ENCODE peak calls at places on chromosomes 12 and 14, in ten cellular contexts. N, A, U, S, X, Z, D, E, H and V are unnamed samples.

GRCh38 chr14:41830679-41831078 is 224.0 kb downstream of the LRFN5 start:
- DNase-seq in Z (no peak), S (no peak), D (no peak), X (no peak), E (no peak), U (peak), N (no peak), H (no peak), A (no peak), V (no peak)

GRCh38 chr12:1003600-1004271 is 12.7 kb downstream of the ERC1 start:
- DNase-seq in X (no peak), E (no peak), S (no peak), D (no peak), A (no peak), Z (no peak), U (no peak), H (no peak), N (no peak), V (no peak)

GRCh38 chr14:81400202-81400678 is at the start of gene STON2:
- DNase-seq in H (no peak), A (no peak), E (peak), U (no peak), N (peak), Z (no peak), S (no peak), D (no peak), X (no peak), V (peak)

GRCh38 chr14:25371053-25371452 is 321.1 kb upstream of the STXBP6 start:
- DNase-seq in A (no peak), X (no peak), D (no peak), Z (no peak), S (no peak), H (no peak), E (peak), N (no peak), U (no peak), V (no peak)

GRCh38 chr14:60655898-60656754 is 6.8 kb upstream of the SIX1 start:
- DNase-seq in N (no peak), D (no peak), E (no peak), X (no peak), A (no peak), Z (no peak), U (no peak), H (no peak), S (no peak), V (no peak)

GRCh38 chr14:28759056-28759657 is 7.4 kb upstream of the FOXG1 start:
- DNase-seq in E (no peak), Z (peak), N (no peak), S (no peak), U (no peak), H (no peak), X (no peak), A (no peak), D (no peak), V (no peak)

GRCh38 chr12:25433581-25434325 is 119.3 kb downstream of the LMNTD1 start:
- DNase-seq in E (peak), H (no peak), Z (no peak), X (no peak), S (no peak), D (no peak), A (no peak), U (peak), N (no peak), V (no peak)

GRCh38 chr12:112537710-112538396 is 119.1 kb downstream of the PTPN11 start:
- DNase-seq in E (peak), S (no peak), Z (no peak), H (no peak), A (no peak), N (peak), X (peak), D (no peak), U (peak), V (peak)

GRCh38 chr14:68164723-68165122 is 345.1 kb downstream of the RAD51B start:
- DNase-seq in D (no peak), S (no peak), H (no peak), Z (no peak), N (no peak), E (no peak), A (peak), X (no peak), U (no peak), V (no peak)

GRCh38 chr12:68319988-68320623 is 12.1 kb downstream of the MDM1 start:
- DNase-seq in Z (no peak), N (no peak), D (no peak), U (peak), X (peak), A (no peak), E (no peak), H (no peak), S (no peak), V (no peak)

GRCh38 chr12:97148941-97149559 is 242.0 kb downstream of the NEDD1 start:
- DNase-seq in A (no peak), E (peak), N (no peak), Z (no peak), S (peak), H (peak), U (peak), X (no peak), D (peak), V (peak)

GRCh38 chr12:75975692-75976091 is 55.9 kb downstream of the PHLDA1 start:
- DNase-seq in U (no peak), D (no peak), N (no peak), H (no peak), S (no peak), A (no peak), E (no peak), X (no peak), Z (no peak), V (no peak)

GRCh38 chr14:103118019-103118662 is 5.1 kb upstream of the TNFAIP2 start:
- DNase-seq in D (peak), A (no peak), N (no peak), H (no peak), U (no peak), S (no peak), X (no peak), E (peak), Z (no peak), V (no peak)

GRCh38 chr14:100239840-100240724 is 1.1 kb downstream of the YY1 start:
- DNase-seq in A (peak), E (peak), U (peak), D (peak), H (peak), Z (peak), S (peak), X (peak), N (peak), V (peak)

GRCh38 chr12:52262286-52262685 is 12.2 kb upstream of the KRT86 start:
- DNase-seq in H (no peak), X (no peak), U (no peak), Z (no peak), S (no peak), D (no peak), N (no peak), E (no peak), A (no peak), V (no peak)

GRCh38 chr12:31406345-31406744 is 80.4 kb upstream of the SINHCAF start:
- DNase-seq in N (no peak), A (no peak), H (no peak), Z (no peak), U (peak), E (no peak), D (no peak), X (no peak), S (no peak), V (no peak)

GRCh38 chr14:64919618-64920017 is 5.4 kb downstream of the CHURC1 start:
- DNase-seq in U (no peak), N (no peak), H (no peak), X (no peak), A (no peak), D (peak), E (peak), Z (no peak), S (no peak), V (no peak)

GRCh38 chr12:460301-461230 is 827 bp downstream of the B4GALNT3 start:
- DNase-seq in N (no peak), E (peak), A (no peak), S (no peak), U (no peak), Z (no peak), X (peak), H (peak), D (no peak), V (no peak)

GRCh38 chr14:92556863-92557543 is 43.4 kb downstream of the RIN3 start:
- DNase-seq in E (no peak), N (no peak), Z (no peak), U (no peak), X (no peak), H (no peak), D (no peak), S (no peak), A (no peak), V (no peak)

GRCh38 chr14:65168840-65169239 is 66.5 kb upstream of the MAX start:
- DNase-seq in A (no peak), D (no peak), N (no peak), U (peak), X (no peak), E (no peak), Z (no peak), H (no peak), S (no peak), V (no peak)

GRCh38 chr14:105364100-105364708 is 34.1 kb upstream of the TEX22 start:
- DNase-seq in S (no peak), U (peak), A (no peak), D (no peak), E (peak), H (peak), X (peak), N (no peak), Z (no peak), V (peak)

GRCh38 chr14:25411933-25412757 is 362.2 kb upstream of the STXBP6 start:
- DNase-seq in A (no peak), D (no peak), U (peak), E (peak), Z (peak), S (no peak), H (no peak), X (no peak), N (no peak), V (no peak)

GRCh38 chr12:46526231-46526630 is 153.7 kb upstream of the SLC38A2 start:
- DNase-seq in A (no peak), X (no peak), S (no peak), E (no peak), N (no peak), H (no peak), D (no peak), U (no peak), Z (no peak), V (no peak)

GRCh38 chr12:65640489-65640901 is 183.8 kb upstream of the HMGA2 start:
- DNase-seq in A (no peak), Z (no peak), U (peak), E (no peak), H (no peak), S (no peak), N (no peak), X (no peak), D (no peak), V (peak)

GRCh38 chr12:104134882-104135281 is 3.1 kb downstream of the NFYB start:
- DNase-seq in Z (no peak), X (no peak), N (no peak), S (no peak), U (no peak), E (no peak), D (no peak), H (no peak), A (no peak), V (no peak)

GRCh38 chr12:104386461-104386860 is 70.3 kb upstream of the CHST11 start:
- DNase-seq in X (no peak), S (no peak), N (no peak), D (peak), Z (no peak), H (no peak), U (no peak), E (no peak), A (no peak), V (no peak)

GRCh38 chr14:66140213-66140918 is 345.8 kb upstream of the CCDC196 start:
- DNase-seq in U (no peak), E (no peak), S (no peak), Z (no peak), A (no peak), N (no peak), D (no peak), H (no peak), X (no peak), V (no peak)

GRCh38 chr12:91555981-91556380 is 373.4 kb upstream of the DCN start:
- DNase-seq in N (no peak), A (no peak), U (no peak), X (no peak), E (no peak), D (no peak), S (no peak), H (no peak), Z (no peak), V (no peak)

GRCh38 chr14:96256420-96256819 is 410 bp downstream of the BDKRB1 start:
- DNase-seq in S (no peak), E (no peak), A (no peak), D (no peak), Z (no peak), N (no peak), U (no peak), H (no peak), X (peak), V (no peak)

GRCh38 chr12:15979096-15980091 is 68.3 kb downstream of the DERA start:
- DNase-seq in N (peak), D (no peak), E (peak), X (peak), A (no peak), H (no peak), S (no peak), Z (no peak), U (peak), V (peak)

GRCh38 chr12:12176402-12176801 is 90.4 kb downstream of the LRP6 start:
- DNase-seq in N (no peak), E (no peak), Z (no peak), U (no peak), H (no peak), D (no peak), A (no peak), S (no peak), X (no peak), V (no peak)